ENCODE peak calls at places on chromosomes 1 and 21, in nine cellular contexts. Z is NCI-H1105, F is GM04503, C is AG20443, A is fibroblast of the conjunctiva, E is adrenal gland, L is progenitor cell of endocrine pancreas, J is aorta, G is nephron progenitor cell. X is an unnamed sample.

GRCh38 chr21:36749935-36750578 is 51.1 kb downstream of the SIM2 start:
- DNase-seq in Z (no peak), C (no peak), L (no peak), A (no peak), J (no peak), G (peak; percentile 40), E (no peak), F (no peak), X (no peak)

GRCh38 chr1:14259191-14259757 is 339.2 kb upstream of the KAZN start:
- DNase-seq in G (no peak), L (no peak), C (peak; percentile 59), Z (no peak), A (peak; percentile 93), F (no peak), E (peak; percentile 61), J (peak; percentile 86), X (no peak)

GRCh38 chr1:44603718-44604117 is 70.6 kb downstream of the TMEM53 start:
- DNase-seq in E (no peak), A (no peak), G (no peak), Z (peak; percentile 87), L (no peak), C (no peak), J (peak; percentile 69), F (no peak), X (no peak)

GRCh38 chr1:190373705-190374336 is 103.8 kb downstream of the BRINP3 start:
- DNase-seq in E (no peak), G (no peak), L (no peak), F (no peak), J (no peak), Z (no peak), A (peak; percentile 6), C (no peak), X (no peak)

GRCh38 chr1:162023181-162023546 is 505 bp downstream of the OLFML2B start:
- DNase-seq in Z (no peak), A (no peak), G (no peak), E (no peak), J (no peak), L (no peak), C (no peak), F (peak; percentile 9), X (peak; percentile 65)

GRCh38 chr1:7117599-7118281 is 332.5 kb downstream of the CAMTA1 start:
- DNase-seq in F (peak; percentile 75), J (peak; percentile 80), G (peak; percentile 38), C (peak; percentile 85), A (peak; percentile 81), L (no peak), E (no peak), Z (no peak), X (peak; percentile 96)

GRCh38 chr1:204046346-204046745 is 26.6 kb upstream of the SOX13 start:
- DNase-seq in E (no peak), G (no peak), F (no peak), A (no peak), J (peak; percentile 20), L (no peak), C (no peak), Z (no peak), X (no peak)

GRCh38 chr21:41011968-41012367 is 156.0 kb upstream of the BACE2 start:
- DNase-seq in G (no peak), L (no peak), C (no peak), Z (no peak), A (no peak), E (no peak), J (no peak), F (no peak), X (no peak)

GRCh38 chr1:39082140-39082799 is 56.1 kb downstream of the NDUFS5 start:
- DNase-seq in F (no peak), E (no peak), A (no peak), L (no peak), J (no peak), Z (peak; percentile 24), G (peak; percentile 28), C (no peak), X (peak; percentile 77)

GRCh38 chr21:27464643-27465042 is 497.8 kb upstream of the ADAMTS5 start:
- DNase-seq in L (no peak), C (no peak), F (no peak), A (no peak), Z (no peak), E (no peak), G (no peak), J (no peak), X (no peak)

GRCh38 chr1:19178734-19179398 is 31.2 kb downstream of the UBR4 start:
- DNase-seq in A (no peak), Z (no peak), F (no peak), G (no peak), L (no peak), E (no peak), C (no peak), J (no peak), X (no peak)